ENCODE peak calls at places on chromosomes 5 and 9, in five cellular contexts. E, C, O, L and S are unnamed samples.

GRCh38 chr9:136769710-136770191 is 5.4 kb upstream of the LCN15 start:
- DNase-seq in E (no peak), C (no peak), L (peak; percentile 67), O (peak; percentile 88), S (peak; percentile 82)

GRCh38 chr5:31186672-31187267 is 6.7 kb upstream of the CDH6 start:
- DNase-seq in C (no peak), L (peak; percentile 44), E (peak; percentile 37), O (no peak), S (no peak)

GRCh38 chr5:135246923-135247795 is 151.9 kb downstream of the MACROH2A1 start:
- DNase-seq in E (no peak), C (no peak), L (peak; percentile 64), O (peak; percentile 46), S (no peak)

GRCh38 chr5:62001640-62002039 is 304.4 kb upstream of the KIF2A start:
- DNase-seq in E (no peak), C (no peak), O (no peak), L (no peak), S (no peak)

GRCh38 chr5:31149072-31149471 is 44.4 kb upstream of the CDH6 start:
- DNase-seq in O (no peak), C (no peak), L (no peak), E (no peak), S (no peak)

GRCh38 chr9:110578575-110578895 is 1.0 kb downstream of the SVEP1 start:
- DNase-seq in C (no peak), E (no peak), L (no peak), O (no peak), S (no peak)

GRCh38 chr5:18972244-18972643 is 1015.8 kb downstream of the CDH18 start:
- DNase-seq in O (no peak), C (no peak), L (no peak), E (no peak), S (no peak)

GRCh38 chr5:10634056-10634455 is 70.2 kb downstream of the ANKRD33B start:
- DNase-seq in E (no peak), O (no peak), L (no peak), C (no peak), S (no peak)

GRCh38 chr5:77987331-77987730 is 211.2 kb upstream of the TBCA start:
- DNase-seq in E (no peak), C (no peak), O (no peak), L (no peak), S (no peak)

GRCh38 chr5:57185301-57185700 is 11.4 kb downstream of the GPBP1 start:
- DNase-seq in E (no peak), O (no peak), L (no peak), C (no peak), S (no peak)

GRCh38 chr5:126947146-126948010 is 83.0 kb downstream of the MARCHF3 start:
- DNase-seq in C (no peak), L (no peak), O (no peak), E (no peak), S (no peak)

DNA sequence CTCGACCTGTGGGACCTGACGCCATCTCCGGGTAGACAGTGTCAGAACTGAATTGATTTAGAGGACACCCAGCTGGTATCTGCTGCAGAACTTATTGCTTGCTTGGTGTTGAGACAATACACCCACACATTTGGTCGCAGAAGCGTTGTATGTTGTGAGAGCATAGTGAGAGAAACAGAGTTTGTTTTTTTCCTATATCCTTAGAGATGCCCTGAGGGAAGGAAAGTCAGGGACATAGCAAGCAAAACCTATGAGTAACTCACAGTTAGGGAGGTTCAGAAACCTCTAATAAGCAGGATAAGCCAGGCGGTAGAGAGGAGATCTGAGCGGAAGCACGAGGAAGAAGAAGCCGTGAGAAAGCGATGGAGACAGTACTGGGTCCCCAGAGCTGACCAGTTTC is 59.8 kb downstream of the PTCD2 start:
- DNase-seq in E (no peak), O (no peak), L (no peak), C (no peak), S (no peak)
- TF ChIP-seq ATF2 in E (no peak), O (no peak), L (no peak), C (no peak), S (no peak)

GRCh38 chr9:130707225-130707976 is 13.8 kb downstream of the EXOSC2 start:
- DNase-seq in E (peak; percentile 63), O (peak; percentile 73), C (no peak), L (no peak), S (peak; percentile 70)
- TF ChIP-seq ATF2 in E (no peak), O (no peak), C (no peak), L (no peak), S (no peak)

GRCh38 chr5:42810905-42811590 is 644 bp downstream of the SELENOP start:
- DNase-seq in L (no peak), C (no peak), E (no peak), O (no peak), S (no peak)
- TF ChIP-seq ATF2 in L (no peak), C (no peak), E (no peak), O (no peak), S (no peak)

GRCh38 chr9:81266674-81267073 is 422.7 kb downstream of the TLE1 start:
- DNase-seq in C (no peak), E (no peak), L (no peak), O (no peak), S (no peak)
- TF ChIP-seq ATF2 in C (no peak), E (no peak), L (no peak), O (no peak), S (no peak)